ENCODE peak calls at places on chromosomes 12 and 14, in eight cellular contexts. One of them, this sample, is unnamed.
A peak's percentile ranks its signal among the peaks of the same experiment; 100 is the strongest.

GRCh38 chr14:94390372-94391086 is 2.1 kb upstream of the SERPINA1 start:
- DNase-seq in AG04450: no peak
- DNase-seq in upper lobe of right lung: peak; percentile 95
- DNase-seq in stomach: peak; percentile 83
- DNase-seq in CD4-positive, CD25-positive, alpha-beta regulatory T cell: no peak
- DNase-seq in PC-3: peak; percentile 49
- DNase-seq in Panc1: no peak
- DNase-seq in DND-41: no peak
- DNase-seq in this sample: peak; percentile 60

GRCh38 chr14:35352274-35353233 is 52.0 kb downstream of the NFKBIA start:
- DNase-seq in CD4-positive, CD25-positive, alpha-beta regulatory T cell: no peak
- DNase-seq in Panc1: no peak
- DNase-seq in PC-3: no peak
- DNase-seq in AG04450: no peak
- DNase-seq in upper lobe of right lung: no peak
- DNase-seq in DND-41: no peak
- DNase-seq in stomach: no peak
- DNase-seq in this sample: no peak

GRCh38 chr12:81942588-81942987 is 183.4 kb upstream of the PPFIA2 start:
- DNase-seq in PC-3: no peak
- DNase-seq in Panc1: no peak
- DNase-seq in DND-41: no peak
- DNase-seq in AG04450: no peak
- DNase-seq in CD4-positive, CD25-positive, alpha-beta regulatory T cell: peak; percentile 4
- DNase-seq in upper lobe of right lung: no peak
- DNase-seq in stomach: no peak
- DNase-seq in this sample: no peak

GRCh38 chr12:79058342-79058741 is 193.8 kb downstream of the SYT1 start:
- DNase-seq in Panc1: no peak
- DNase-seq in stomach: no peak
- DNase-seq in upper lobe of right lung: no peak
- DNase-seq in AG04450: no peak
- DNase-seq in PC-3: peak; percentile 84
- DNase-seq in DND-41: no peak
- DNase-seq in CD4-positive, CD25-positive, alpha-beta regulatory T cell: no peak
- DNase-seq in this sample: no peak

GRCh38 chr12:68063900-68064590 is 74.8 kb downstream of the IFNG-AS1 start:
- DNase-seq in DND-41: no peak
- DNase-seq in stomach: no peak
- DNase-seq in CD4-positive, CD25-positive, alpha-beta regulatory T cell: no peak
- DNase-seq in Panc1: no peak
- DNase-seq in upper lobe of right lung: no peak
- DNase-seq in PC-3: no peak
- DNase-seq in AG04450: no peak
- DNase-seq in this sample: no peak

GRCh38 chr14:28356819-28357218 is 409.8 kb upstream of the FOXG1 start:
- DNase-seq in stomach: no peak
- DNase-seq in PC-3: peak; percentile 27
- DNase-seq in AG04450: no peak
- DNase-seq in Panc1: no peak
- DNase-seq in upper lobe of right lung: no peak
- DNase-seq in CD4-positive, CD25-positive, alpha-beta regulatory T cell: no peak
- DNase-seq in DND-41: no peak
- DNase-seq in this sample: no peak

GRCh38 chr12:118711185-118711584 is 270.2 kb upstream of the SRRM4 start:
- DNase-seq in PC-3: no peak
- DNase-seq in CD4-positive, CD25-positive, alpha-beta regulatory T cell: no peak
- DNase-seq in upper lobe of right lung: no peak
- DNase-seq in Panc1: no peak
- DNase-seq in AG04450: no peak
- DNase-seq in stomach: no peak
- DNase-seq in DND-41: no peak
- DNase-seq in this sample: no peak

GRCh38 chr12:63206494-63206893 is 55.5 kb upstream of the AVPR1A start:
- DNase-seq in AG04450: no peak
- DNase-seq in stomach: no peak
- DNase-seq in upper lobe of right lung: no peak
- DNase-seq in Panc1: no peak
- DNase-seq in PC-3: no peak
- DNase-seq in CD4-positive, CD25-positive, alpha-beta regulatory T cell: no peak
- DNase-seq in DND-41: no peak
- DNase-seq in this sample: no peak

GRCh38 chr14:71623939-71624338 is 308.3 kb upstream of the RGS6 start:
- DNase-seq in upper lobe of right lung: no peak
- DNase-seq in Panc1: no peak
- DNase-seq in DND-41: no peak
- DNase-seq in stomach: no peak
- DNase-seq in PC-3: no peak
- DNase-seq in AG04450: no peak
- DNase-seq in CD4-positive, CD25-positive, alpha-beta regulatory T cell: no peak
- DNase-seq in this sample: no peak

GRCh38 chr12:49019435-49020317 is 1.1 kb upstream of the PRKAG1 start:
- DNase-seq in PC-3: peak; percentile 41
- DNase-seq in upper lobe of right lung: no peak
- DNase-seq in DND-41: peak; percentile 72
- DNase-seq in CD4-positive, CD25-positive, alpha-beta regulatory T cell: peak; percentile 59
- DNase-seq in Panc1: no peak
- DNase-seq in stomach: no peak
- DNase-seq in AG04450: no peak
- DNase-seq in this sample: peak; percentile 37

GRCh38 chr12:126581655-126582054 is 1516.4 kb downstream of the AACS start:
- DNase-seq in CD4-positive, CD25-positive, alpha-beta regulatory T cell: no peak
- DNase-seq in DND-41: no peak
- DNase-seq in AG04450: no peak
- DNase-seq in stomach: no peak
- DNase-seq in Panc1: no peak
- DNase-seq in PC-3: no peak
- DNase-seq in upper lobe of right lung: no peak
- DNase-seq in this sample: no peak

GRCh38 chr14:37870947-37871346 is 275.5 kb downstream of the TTC6 start:
- DNase-seq in Panc1: no peak
- DNase-seq in AG04450: no peak
- DNase-seq in stomach: no peak
- DNase-seq in upper lobe of right lung: no peak
- DNase-seq in DND-41: no peak
- DNase-seq in PC-3: peak; percentile 49
- DNase-seq in CD4-positive, CD25-positive, alpha-beta regulatory T cell: no peak
- DNase-seq in this sample: no peak

DNA sequence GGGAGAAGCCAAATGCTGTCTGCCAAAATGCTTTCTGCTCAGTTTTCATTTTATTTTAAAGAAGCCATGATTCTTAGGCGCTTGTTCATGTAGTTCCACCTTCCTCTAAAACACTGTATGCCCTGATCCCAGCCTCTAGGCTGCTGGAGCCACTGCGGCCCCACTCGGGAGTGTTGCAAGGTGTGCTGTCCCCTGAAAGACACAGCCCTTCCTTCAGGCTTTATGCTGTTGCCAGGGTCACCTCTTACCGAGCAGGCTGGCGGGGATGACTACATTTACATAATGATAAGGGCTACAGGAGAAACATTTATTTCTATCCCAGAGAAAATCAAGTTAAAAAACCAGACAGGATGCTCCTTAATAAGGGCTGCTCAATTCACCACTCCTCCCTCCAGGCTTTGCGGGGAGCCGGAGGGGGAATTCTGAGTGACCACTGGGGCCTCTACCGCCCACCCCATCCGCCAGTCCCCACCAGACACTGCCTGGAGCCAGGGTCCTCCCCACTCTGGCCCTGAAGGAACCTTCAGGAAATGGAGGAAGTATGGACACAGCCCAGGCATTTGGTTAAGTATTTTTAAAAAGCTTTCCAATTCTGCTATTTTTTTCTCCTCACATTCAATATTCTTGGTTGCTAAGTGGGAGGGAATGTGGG is 200.7 kb downstream of the TTC7B start:
- DNase-seq in PC-3: no peak
- DNase-seq in Panc1: no peak
- DNase-seq in AG04450: no peak
- DNase-seq in upper lobe of right lung: peak; percentile 41
- DNase-seq in CD4-positive, CD25-positive, alpha-beta regulatory T cell: no peak
- DNase-seq in stomach: no peak
- DNase-seq in DND-41: no peak
- DNase-seq in this sample: no peak
- H3K4me3 ChIP-seq in PC-3: no peak overlapping the region
- H3K4me3 ChIP-seq in Panc1: no peak overlapping the region
- H3K4me3 ChIP-seq in AG04450: no peak overlapping the region
- H3K4me3 ChIP-seq in upper lobe of right lung: no peak overlapping the region
- H3K4me3 ChIP-seq in CD4-positive, CD25-positive, alpha-beta regulatory T cell: no peak overlapping the region
- H3K4me3 ChIP-seq in stomach: no peak overlapping the region
- H3K4me3 ChIP-seq in DND-41: no peak overlapping the region
- H3K4me3 ChIP-seq in this sample: no peak overlapping the region

GRCh38 chr12:32170437-32170998 is 63.9 kb downstream of the BICD1 start:
- DNase-seq in stomach: no peak
- DNase-seq in upper lobe of right lung: no peak
- DNase-seq in CD4-positive, CD25-positive, alpha-beta regulatory T cell: no peak
- DNase-seq in Panc1: no peak
- DNase-seq in PC-3: no peak
- DNase-seq in AG04450: no peak
- DNase-seq in DND-41: no peak
- DNase-seq in this sample: no peak

GRCh38 chr12:32171211-32171610 is 64.6 kb downstream of the BICD1 start:
- DNase-seq in upper lobe of right lung: no peak
- DNase-seq in Panc1: no peak
- DNase-seq in DND-41: no peak
- DNase-seq in CD4-positive, CD25-positive, alpha-beta regulatory T cell: no peak
- DNase-seq in stomach: no peak
- DNase-seq in PC-3: no peak
- DNase-seq in AG04450: no peak
- DNase-seq in this sample: no peak

GRCh38 chr12:32161040-32161439 is 54.4 kb downstream of the BICD1 start:
- DNase-seq in AG04450: no peak
- DNase-seq in CD4-positive, CD25-positive, alpha-beta regulatory T cell: no peak
- DNase-seq in stomach: no peak
- DNase-seq in Panc1: no peak
- DNase-seq in DND-41: no peak
- DNase-seq in PC-3: no peak
- DNase-seq in upper lobe of right lung: no peak
- DNase-seq in this sample: no peak

GRCh38 chr12:32163596-32163995 is 56.9 kb downstream of the BICD1 start:
- DNase-seq in stomach: no peak
- DNase-seq in PC-3: no peak
- DNase-seq in Panc1: no peak
- DNase-seq in CD4-positive, CD25-positive, alpha-beta regulatory T cell: no peak
- DNase-seq in DND-41: no peak
- DNase-seq in AG04450: no peak
- DNase-seq in upper lobe of right lung: no peak
- DNase-seq in this sample: no peak

GRCh38 chr12:32166510-32166909 is 59.9 kb downstream of the BICD1 start:
- DNase-seq in Panc1: no peak
- DNase-seq in stomach: no peak
- DNase-seq in upper lobe of right lung: no peak
- DNase-seq in PC-3: no peak
- DNase-seq in CD4-positive, CD25-positive, alpha-beta regulatory T cell: no peak
- DNase-seq in AG04450: no peak
- DNase-seq in DND-41: no peak
- DNase-seq in this sample: no peak
- H3K9me3 ChIP-seq in Panc1: no peaks in the 10 kb centered on the region
- H3K9me3 ChIP-seq in stomach: no peaks in the 10 kb centered on the region
- H3K9me3 ChIP-seq in upper lobe of right lung: no peaks in the 10 kb centered on the region
- H3K9me3 ChIP-seq in PC-3: no peaks in the 10 kb centered on the region
- H3K9me3 ChIP-seq in CD4-positive, CD25-positive, alpha-beta regulatory T cell: no peaks in the 10 kb centered on the region
- H3K9me3 ChIP-seq in AG04450: no peaks in the 10 kb centered on the region
- H3K9me3 ChIP-seq in DND-41: no peaks in the 10 kb centered on the region
- H3K9me3 ChIP-seq in this sample: no peaks in the 10 kb centered on the region

GRCh38 chr12:132385375-132385774 is 56.0 kb upstream of the GALNT9 start:
- DNase-seq in Panc1: no peak
- DNase-seq in stomach: no peak
- DNase-seq in DND-41: no peak
- DNase-seq in CD4-positive, CD25-positive, alpha-beta regulatory T cell: no peak
- DNase-seq in upper lobe of right lung: peak; percentile 21
- DNase-seq in AG04450: no peak
- DNase-seq in PC-3: no peak
- DNase-seq in this sample: no peak

GRCh38 chr12:132386926-132387497 is 57.6 kb upstream of the GALNT9 start:
- DNase-seq in Panc1: no peak
- DNase-seq in CD4-positive, CD25-positive, alpha-beta regulatory T cell: no peak
- DNase-seq in DND-41: no peak
- DNase-seq in AG04450: no peak
- DNase-seq in PC-3: no peak
- DNase-seq in stomach: no peak
- DNase-seq in upper lobe of right lung: peak; percentile 61
- DNase-seq in this sample: no peak

GRCh38 chr12:132384916-132385315 is 55.5 kb upstream of the GALNT9 start:
- DNase-seq in DND-41: no peak
- DNase-seq in stomach: no peak
- DNase-seq in AG04450: no peak
- DNase-seq in Panc1: no peak
- DNase-seq in upper lobe of right lung: peak; percentile 34
- DNase-seq in PC-3: no peak
- DNase-seq in CD4-positive, CD25-positive, alpha-beta regulatory T cell: no peak
- DNase-seq in this sample: no peak

GRCh38 chr12:132388379-132389015 is 59.1 kb upstream of the GALNT9 start:
- DNase-seq in DND-41: no peak
- DNase-seq in Panc1: no peak
- DNase-seq in CD4-positive, CD25-positive, alpha-beta regulatory T cell: no peak
- DNase-seq in PC-3: no peak
- DNase-seq in AG04450: no peak
- DNase-seq in upper lobe of right lung: no peak
- DNase-seq in stomach: no peak
- DNase-seq in this sample: no peak

GRCh38 chr12:132385923-132386751 is 56.7 kb upstream of the GALNT9 start:
- DNase-seq in Panc1: no peak
- DNase-seq in stomach: no peak
- DNase-seq in upper lobe of right lung: peak; percentile 45
- DNase-seq in CD4-positive, CD25-positive, alpha-beta regulatory T cell: no peak
- DNase-seq in PC-3: no peak
- DNase-seq in DND-41: no peak
- DNase-seq in AG04450: no peak
- DNase-seq in this sample: no peak
- H3K27me3 ChIP-seq in Panc1: peaks cover 17% of the 10 kb centered on the region
- H3K27me3 ChIP-seq in stomach: peaks cover 91% of the 10 kb centered on the region
- H3K27me3 ChIP-seq in upper lobe of right lung: peaks cover 31% of the 10 kb centered on the region
- H3K27me3 ChIP-seq in CD4-positive, CD25-positive, alpha-beta regulatory T cell: peaks cover 7% of the 10 kb centered on the region
- H3K27me3 ChIP-seq in PC-3: peaks cover 78% of the 10 kb centered on the region
- H3K27me3 ChIP-seq in DND-41: no peaks in the 10 kb centered on the region
- H3K27me3 ChIP-seq in AG04450: peaks cover 36% of the 10 kb centered on the region
- H3K27me3 ChIP-seq in this sample: peaks cover 56% of the 10 kb centered on the region

GRCh38 chr12:32558941-32559340 is 120.2 kb upstream of the DNM1L start:
- DNase-seq in PC-3: no peak
- DNase-seq in CD4-positive, CD25-positive, alpha-beta regulatory T cell: peak; percentile 39
- DNase-seq in AG04450: no peak
- DNase-seq in DND-41: no peak
- DNase-seq in stomach: no peak
- DNase-seq in Panc1: no peak
- DNase-seq in upper lobe of right lung: no peak
- DNase-seq in this sample: no peak
- H3K4me3 ChIP-seq in PC-3: no peak overlapping the region
- H3K4me3 ChIP-seq in CD4-positive, CD25-positive, alpha-beta regulatory T cell: no peak overlapping the region
- H3K4me3 ChIP-seq in AG04450: no peak overlapping the region
- H3K4me3 ChIP-seq in DND-41: no peak overlapping the region
- H3K4me3 ChIP-seq in stomach: no peak overlapping the region
- H3K4me3 ChIP-seq in Panc1: no peak overlapping the region
- H3K4me3 ChIP-seq in upper lobe of right lung: peak overlapping the region; percentile 13
- H3K4me3 ChIP-seq in this sample: no peak overlapping the region

DNA sequence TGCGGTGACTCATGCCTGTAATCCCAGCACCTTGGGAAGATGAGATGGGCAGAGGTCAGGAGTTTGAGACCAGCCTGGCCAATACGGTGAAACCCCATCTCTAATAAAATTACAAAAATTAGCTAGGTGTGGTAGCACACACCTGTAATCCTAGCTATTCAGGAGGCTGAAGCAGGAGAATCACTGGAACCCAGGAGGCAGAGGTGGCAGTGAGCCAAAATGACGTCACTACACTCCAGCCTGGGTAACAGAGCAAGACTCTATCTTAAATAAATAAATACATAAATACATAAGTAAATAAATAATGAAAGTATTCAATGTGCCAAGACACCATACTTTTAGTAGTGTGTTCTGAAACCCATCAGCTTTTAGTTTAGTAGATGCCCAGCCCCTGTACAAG is 308.1 kb upstream of the FLRT2 start:
- DNase-seq in CD4-positive, CD25-positive, alpha-beta regulatory T cell: no peak
- DNase-seq in stomach: no peak
- DNase-seq in DND-41: no peak
- DNase-seq in AG04450: no peak
- DNase-seq in upper lobe of right lung: no peak
- DNase-seq in PC-3: no peak
- DNase-seq in Panc1: no peak
- DNase-seq in this sample: peak; percentile 4
- H3K9me3 ChIP-seq in CD4-positive, CD25-positive, alpha-beta regulatory T cell: peaks cover 2% of the 10 kb centered on the region
- H3K9me3 ChIP-seq in stomach: no peaks in the 10 kb centered on the region
- H3K9me3 ChIP-seq in DND-41: no peaks in the 10 kb centered on the region
- H3K9me3 ChIP-seq in AG04450: no peaks in the 10 kb centered on the region
- H3K9me3 ChIP-seq in upper lobe of right lung: no peaks in the 10 kb centered on the region
- H3K9me3 ChIP-seq in PC-3: no peaks in the 10 kb centered on the region
- H3K9me3 ChIP-seq in Panc1: no peaks in the 10 kb centered on the region
- H3K9me3 ChIP-seq in this sample: no peaks in the 10 kb centered on the region